ENCODE peak calls at places on chromosomes 12 and 14, in six cellular contexts. Z is mesothelial cell of epicardium, J is B cell, O is IMR-90, L is WTC11, H is MCF 10A. U is an unnamed sample.

GRCh38 chr12:19035552-19035951 is 94.0 kb upstream of the PLEKHA5 start:
- DNase-seq in O (peak; percentile 61), Z (no peak), J (no peak), H (no peak), L (no peak), U (no peak)

GRCh38 chr12:64747681-64748080 is 11.5 kb downstream of the GNS start:
- DNase-seq in L (no peak), J (no peak), H (no peak), O (no peak), Z (no peak), U (no peak)

GRCh38 chr12:116517431-116518045 is 41.6 kb upstream of the MAP1LC3B2 start:
- DNase-seq in L (no peak), J (no peak), H (no peak), O (no peak), Z (no peak), U (no peak)

GRCh38 chr12:74538491-74539258 is 1.0 kb downstream of the ATXN7L3B start:
- DNase-seq in H (peak; percentile 22), O (no peak), J (no peak), L (no peak), Z (no peak), U (no peak)

GRCh38 chr12:123118397-123118945 is 32.4 kb downstream of the PITPNM2 start:
- DNase-seq in J (no peak), H (no peak), Z (no peak), L (no peak), O (peak; percentile 78), U (no peak)

GRCh38 chr14:74141703-74142102 is 56.9 kb downstream of the LIN52 start:
- DNase-seq in Z (no peak), J (no peak), O (no peak), L (no peak), H (peak; percentile 6), U (no peak)

GRCh38 chr12:132772551-132772950 is 10.9 kb upstream of the ANKLE2 start:
- DNase-seq in L (no peak), O (no peak), J (peak; percentile 78), Z (no peak), H (no peak), U (no peak)

GRCh38 chr12:11705010-11705409 is 55.5 kb downstream of the ETV6 start:
- DNase-seq in L (no peak), Z (no peak), H (peak; percentile 79), J (no peak), O (peak; percentile 97), U (no peak)

GRCh38 chr14:75343914-75344313 is 65.3 kb downstream of the FOS start:
- DNase-seq in Z (no peak), L (no peak), O (no peak), H (peak; percentile 12), J (no peak), U (no peak)

GRCh38 chr12:4762773-4763172 is 42.6 kb downstream of the GALNT8 start:
- DNase-seq in J (no peak), O (no peak), Z (no peak), L (no peak), H (no peak), U (no peak)

GRCh38 chr12:4767181-4767580 is 47.0 kb downstream of the GALNT8 start:
- DNase-seq in H (no peak), Z (no peak), O (no peak), J (no peak), L (no peak), U (no peak)

GRCh38 chr12:4766445-4766844 is 46.2 kb downstream of the GALNT8 start:
- DNase-seq in H (no peak), O (no peak), L (no peak), J (no peak), Z (no peak), U (no peak)

GRCh38 chr12:4769073-4769472 is 48.9 kb downstream of the GALNT8 start:
- DNase-seq in H (no peak), O (no peak), J (no peak), L (no peak), Z (no peak), U (no peak)

DNA sequence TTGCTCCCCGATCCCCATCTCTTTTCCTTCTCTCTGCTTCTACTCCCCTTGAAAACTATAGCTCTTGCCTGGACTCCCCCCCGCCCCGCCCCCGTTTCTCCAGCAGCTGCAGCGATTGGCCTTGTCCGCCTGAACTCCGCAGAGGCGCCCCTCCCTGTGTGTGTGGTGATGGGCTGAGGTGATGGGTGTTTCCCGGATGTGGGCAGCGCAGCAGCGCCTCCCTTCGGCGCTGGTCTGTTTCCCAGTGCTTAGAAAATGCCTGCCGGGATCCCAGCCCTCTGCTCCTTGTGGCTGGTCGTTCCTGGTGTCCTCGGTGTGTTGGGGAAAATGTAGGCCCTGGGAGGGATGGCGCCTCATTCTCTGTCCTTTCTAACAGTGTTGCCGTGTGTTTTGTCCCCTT is 43.3 kb downstream of the GALNT8 start:
- DNase-seq in L (peak; percentile 94), H (no peak), J (no peak), Z (no peak), O (peak; percentile 2), U (no peak)
- TF ChIP-seq CTCF in L (peak; percentile 20), H (no peak), J (no peak), Z (no peak), O (peak; percentile 12), U (peak; percentile 49)

GRCh38 chr12:111691262-111691661 is 5.4 kb downstream of the ACAD10 start:
- DNase-seq in L (no peak), J (no peak), O (no peak), H (no peak), Z (no peak), U (no peak)

GRCh38 chr12:111687952-111688351 is 2.1 kb downstream of the ACAD10 start:
- DNase-seq in H (no peak), L (no peak), J (no peak), Z (no peak), O (no peak), U (no peak)

GRCh38 chr12:111693818-111694217 is 8.0 kb downstream of the ACAD10 start:
- DNase-seq in L (no peak), Z (no peak), J (no peak), O (no peak), H (no peak), U (no peak)

GRCh38 chr12:111687255-111687654 is 1.4 kb downstream of the ACAD10 start:
- DNase-seq in L (no peak), J (no peak), Z (no peak), O (no peak), H (peak; percentile 26), U (no peak)

GRCh38 chr12:111692575-111693210 is 6.8 kb downstream of the ACAD10 start:
- DNase-seq in L (peak; percentile 28), J (no peak), Z (no peak), O (peak; percentile 15), H (peak; percentile 12), U (no peak)
- TF ChIP-seq CTCF in L (no peak), J (no peak), Z (no peak), O (no peak), H (peak; percentile 13), U (no peak)

GRCh38 chr12:56087220-56087619 is 7.3 kb downstream of the ERBB3 start:
- DNase-seq in Z (no peak), L (peak; percentile 19), O (no peak), H (peak; percentile 49), J (no peak), U (no peak)

GRCh38 chr12:56082967-56083366 is 3.0 kb downstream of the ERBB3 start:
- DNase-seq in H (no peak), Z (no peak), O (no peak), L (no peak), J (no peak), U (no peak)

GRCh38 chr12:56086608-56087007 is 6.6 kb downstream of the ERBB3 start:
- DNase-seq in J (no peak), O (no peak), Z (no peak), L (no peak), H (no peak), U (no peak)

GRCh38 chr12:56086096-56086495 is 6.1 kb downstream of the ERBB3 start:
- DNase-seq in J (no peak), L (no peak), O (no peak), H (peak; percentile 37), Z (no peak), U (no peak)

DNA sequence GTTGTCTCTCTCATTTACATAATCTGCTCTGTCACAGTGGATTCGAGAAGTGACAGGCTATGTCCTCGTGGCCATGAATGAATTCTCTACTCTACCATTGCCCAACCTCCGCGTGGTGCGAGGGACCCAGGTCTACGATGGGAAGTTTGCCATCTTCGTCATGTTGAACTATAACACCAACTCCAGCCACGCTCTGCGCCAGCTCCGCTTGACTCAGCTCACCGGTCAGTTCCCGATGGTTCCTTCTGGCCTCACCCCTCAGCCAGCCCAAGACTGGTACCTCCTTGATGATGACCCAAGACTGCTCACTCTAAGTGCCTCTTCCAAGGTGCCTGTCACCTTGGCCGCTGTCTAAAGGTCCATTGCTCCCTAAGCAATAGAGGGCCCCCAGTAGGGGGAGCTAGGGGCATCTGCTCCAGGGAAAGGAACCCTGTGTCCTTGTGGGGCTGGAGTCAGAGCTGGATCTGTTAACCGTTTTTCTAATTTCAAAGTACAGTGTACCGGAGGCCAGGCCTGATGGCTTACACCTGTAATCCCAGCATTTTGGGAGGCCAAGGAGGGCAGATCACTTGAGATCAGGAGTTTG is 5.1 kb downstream of the ERBB3 start:
- DNase-seq in J (no peak), O (no peak), H (peak; percentile 45), L (peak; percentile 74), Z (no peak), U (no peak)
- TF ChIP-seq CTCF in J (no peak), O (peak; percentile 24), H (peak; percentile 27), L (peak; percentile 40), Z (no peak), U (peak; percentile 42)

GRCh38 chr12:20546267-20546666 is 148.9 kb upstream of the SLCO1C1 start:
- DNase-seq in L (no peak), J (no peak), H (no peak), Z (no peak), O (no peak), U (no peak)

GRCh38 chr12:20548592-20548991 is 146.5 kb upstream of the SLCO1C1 start:
- DNase-seq in J (no peak), Z (no peak), H (no peak), O (no peak), L (no peak), U (no peak)

GRCh38 chr12:20547788-20548575 is 147.2 kb upstream of the SLCO1C1 start:
- DNase-seq in J (no peak), H (peak; percentile 22), O (peak; percentile 45), Z (no peak), L (no peak), U (no peak)

GRCh38 chr12:20555015-20555414 is 140.1 kb upstream of the SLCO1C1 start:
- DNase-seq in Z (no peak), L (no peak), J (no peak), O (no peak), H (no peak), U (no peak)

DNA sequence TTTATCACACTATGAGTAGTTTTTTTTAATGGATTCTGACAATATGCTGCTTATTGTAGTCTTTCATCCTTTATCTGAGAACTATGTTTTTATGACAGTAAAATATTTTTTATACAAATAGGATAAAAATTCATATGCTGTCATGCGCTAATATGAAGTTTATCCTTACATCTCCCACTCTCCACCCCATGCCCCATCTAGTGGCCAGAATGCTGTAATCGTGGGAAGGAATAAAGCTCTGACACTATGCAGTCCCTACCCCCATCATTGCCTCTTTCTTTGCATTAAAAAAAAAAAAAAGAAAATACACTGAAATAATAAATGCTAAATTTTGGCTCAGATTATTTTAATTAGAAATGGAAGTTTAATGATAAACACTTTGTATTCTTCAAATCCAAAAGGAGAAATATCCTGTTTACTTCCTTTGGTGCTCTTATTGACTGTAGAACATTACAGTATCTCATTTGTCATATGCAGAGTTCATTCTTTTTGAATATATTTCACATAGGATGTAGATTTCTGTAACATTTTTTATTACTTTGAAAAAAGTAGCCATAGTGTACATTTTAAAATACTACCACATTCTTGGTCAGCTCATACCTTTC is 145.9 kb upstream of the SLCO1C1 start:
- DNase-seq in L (peak; percentile 33), Z (peak; percentile 43), O (peak; percentile 56), J (no peak), H (peak; percentile 53), U (no peak)
- TF ChIP-seq CTCF in L (peak; percentile 31), Z (peak; percentile 46), O (peak; percentile 72), J (no peak), H (peak; percentile 45), U (peak; percentile 69)

U was measured in progenitor cell of endocrine pancreas.